ENCODE peak calls at places on chromosomes 12 and 14, in eight cellular contexts. B is DMS 273 treated with DMSO at 0.1 percent for 48 hours, H is astrocyte of the spinal cord, T is NCI-H1092 treated with DMSO at 0.1 percent for 48 hours, R is KG1, M is sciatic nerve, V is iPS DF 19.7, O is activated T-helper 1 cell treated with Interleukin-2 at 50 U/mL for 16 hours. N is an unnamed sample.

GRCh38 chr12:53659011-53659551 is 16.8 kb downstream of the ATP5MC2 start:
- DNase-seq in T (peak; percentile 87), R (no peak), M (peak; percentile 65), H (peak; percentile 93), B (peak; percentile 18), O (no peak), V (no peak), N (peak; percentile 88)

GRCh38 chr12:1104088-1104800 is 113.2 kb downstream of the ERC1 start:
- DNase-seq in V (no peak), O (no peak), T (no peak), R (no peak), B (no peak), H (no peak), M (no peak), N (no peak)

GRCh38 chr12:89225401-89225800 is 126.9 kb downstream of the DUSP6 start:
- DNase-seq in T (no peak), O (peak; percentile 28), B (no peak), V (no peak), R (no peak), M (no peak), H (peak; percentile 76), N (no peak)

GRCh38 chr12:96046543-96047137 is 11.3 kb upstream of the LTA4H start:
- DNase-seq in R (no peak), B (no peak), M (no peak), H (no peak), O (no peak), T (no peak), V (no peak), N (no peak)

GRCh38 chr12:11688379-11688778 is 38.9 kb downstream of the ETV6 start:
- DNase-seq in T (no peak), M (no peak), O (no peak), R (no peak), B (no peak), H (no peak), V (no peak), N (no peak)

GRCh38 chr14:81165188-81165587 is 55.6 kb downstream of the GTF2A1 start:
- DNase-seq in B (no peak), H (no peak), M (no peak), V (no peak), R (no peak), T (no peak), O (no peak), N (no peak)

GRCh38 chr12:131749618-131750315 is 38.9 kb downstream of the SFSWAP start:
- DNase-seq in V (no peak), H (no peak), R (no peak), M (no peak), B (no peak), T (no peak), O (no peak), N (no peak)

GRCh38 chr12:62772556-62772955 is 162.4 kb downstream of the PPM1H start:
- DNase-seq in H (no peak), O (no peak), M (no peak), V (no peak), B (no peak), T (no peak), R (no peak), N (no peak)

GRCh38 chr12:93317227-93317626 is 60.5 kb upstream of the NUDT4 start:
- DNase-seq in H (no peak), B (no peak), M (no peak), T (no peak), V (no peak), O (no peak), R (peak; percentile 20), N (no peak)

GRCh38 chr12:74985293-74985985 is 224.2 kb downstream of the KCNC2 start:
- DNase-seq in H (no peak), O (no peak), B (no peak), V (no peak), R (no peak), T (no peak), M (no peak), N (no peak)

GRCh38 chr12:65004270-65004669 is 116.8 kb downstream of the WIF1 start:
- DNase-seq in B (no peak), R (no peak), T (no peak), V (no peak), H (no peak), M (no peak), O (no peak), N (no peak)

GRCh38 chr12:124920353-124920935 is 6.0 kb upstream of the UBC start:
- DNase-seq in M (no peak), B (no peak), O (no peak), V (no peak), H (no peak), T (no peak), R (no peak), N (no peak)

GRCh38 chr12:49366652-49367380 is 446 bp upstream of the SPATS2 start:
- DNase-seq in R (peak; percentile 80), O (peak; percentile 75), M (peak; percentile 92), T (peak; percentile 83), B (peak; percentile 70), H (peak; percentile 98), V (no peak), N (peak; percentile 87)

GRCh38 chr14:25953532-25954144 is 644.2 kb downstream of the NOVA1 start:
- DNase-seq in V (no peak), T (no peak), H (peak; percentile 87), O (no peak), B (no peak), R (no peak), M (peak; percentile 61), N (peak; percentile 63)

GRCh38 chr14:60622920-60623263 is 26.4 kb downstream of the SIX1 start:
- DNase-seq in T (no peak), M (no peak), R (no peak), O (no peak), H (peak; percentile 92), B (no peak), V (no peak), N (no peak)

GRCh38 chr12:66665416-66665815 is 13.5 kb downstream of the GRIP1 start:
- DNase-seq in H (no peak), O (no peak), R (no peak), B (no peak), V (no peak), T (no peak), M (no peak), N (no peak)

GRCh38 chr12:132637811-132638210 is 19.2 kb downstream of the P2RX2 start:
- DNase-seq in V (no peak), T (no peak), O (no peak), H (no peak), R (no peak), M (no peak), B (no peak), N (no peak)

GRCh38 chr12:104870797-104871196 is 87.3 kb downstream of the SLC41A2 start:
- DNase-seq in M (no peak), T (no peak), V (no peak), H (no peak), R (no peak), B (no peak), O (no peak), N (no peak)

GRCh38 chr14:69997849-69998248 is 118.6 kb downstream of the SMOC1 start:
- DNase-seq in B (no peak), H (peak; percentile 93), T (no peak), R (no peak), M (no peak), O (no peak), V (no peak), N (peak; percentile 46)

GRCh38 chr14:45070215-45070614 is 13.7 kb upstream of the PRPF39 start:
- DNase-seq in T (no peak), V (no peak), R (no peak), H (no peak), M (no peak), B (no peak), O (no peak), N (no peak)

GRCh38 chr14:91395998-91396660 is 21.5 kb downstream of the CCDC88C start:
- DNase-seq in R (no peak), B (no peak), T (no peak), H (no peak), V (no peak), O (no peak), M (no peak), N (no peak)

GRCh38 chr14:76293221-76293620 is 82.7 kb upstream of the ESRRB start:
- DNase-seq in B (no peak), H (no peak), M (no peak), V (no peak), O (no peak), T (no peak), R (no peak), N (no peak)

GRCh38 chr12:111997300-111997699 is 15.7 kb downstream of the TMEM116 start:
- DNase-seq in R (no peak), B (no peak), H (no peak), M (no peak), T (no peak), O (no peak), V (no peak), N (no peak)

GRCh38 chr12:39365364-39366001 is 77.4 kb downstream of the KIF21A start:
- DNase-seq in B (no peak), V (no peak), R (no peak), H (no peak), M (no peak), T (no peak), O (no peak), N (no peak)

N was measured in NCI-H446 treated with DMSO at 0.1 percent for 48 hours.